ENCODE peak calls at places on chromosomes 7 and 10, in six cellular contexts. One of them, this sample, is unnamed.

GRCh38 chr10:1050555-1050954 is 1.6 kb upstream of the IDI1 start:
- DNase-seq in HepG2: peak
- DNase-seq in K562: peak
- DNase-seq in SK-N-SH: no peak
- DNase-seq in H1: no peak
- DNase-seq in GM12878: no peak
- DNase-seq in this sample: no peak

GRCh38 chr10:121313119-121313858 is 285.0 kb downstream of the FGFR2 start:
- DNase-seq in SK-N-SH: no peak
- DNase-seq in K562: no peak
- DNase-seq in H1: no peak
- DNase-seq in HepG2: no peak
- DNase-seq in GM12878: no peak
- DNase-seq in this sample: no peak

GRCh38 chr10:21217107-21217506 is 308.4 kb downstream of the SKIDA1 start:
- DNase-seq in GM12878: no peak
- DNase-seq in HepG2: no peak
- DNase-seq in H1: no peak
- DNase-seq in K562: no peak
- DNase-seq in SK-N-SH: no peak
- DNase-seq in this sample: no peak

GRCh38 chr7:106568680-106569499 is 92.1 kb downstream of the CCDC71L start:
- DNase-seq in HepG2: no peak
- DNase-seq in SK-N-SH: peak
- DNase-seq in K562: peak
- DNase-seq in H1: no peak
- DNase-seq in GM12878: no peak
- DNase-seq in this sample: peak

GRCh38 chr7:69482676-69483075 is 115.6 kb upstream of the AUTS2 start:
- DNase-seq in HepG2: no peak
- DNase-seq in K562: no peak
- DNase-seq in GM12878: no peak
- DNase-seq in SK-N-SH: no peak
- DNase-seq in H1: no peak
- DNase-seq in this sample: no peak

GRCh38 chr10:12041766-12042408 is 722 bp downstream of the UPF2 start:
- DNase-seq in H1: no peak
- DNase-seq in HepG2: peak
- DNase-seq in K562: peak
- DNase-seq in GM12878: no peak
- DNase-seq in SK-N-SH: no peak
- DNase-seq in this sample: no peak

GRCh38 chr10:100020161-100020882 is 10.6 kb upstream of the DNMBP start:
- DNase-seq in SK-N-SH: no peak
- DNase-seq in GM12878: peak
- DNase-seq in HepG2: peak
- DNase-seq in K562: no peak
- DNase-seq in H1: no peak
- DNase-seq in this sample: no peak

GRCh38 chr10:108877130-108877529 is 1046.2 kb downstream of the XPNPEP1 start:
- DNase-seq in HepG2: no peak
- DNase-seq in H1: no peak
- DNase-seq in SK-N-SH: peak
- DNase-seq in GM12878: no peak
- DNase-seq in K562: no peak
- DNase-seq in this sample: no peak

GRCh38 chr7:156096806-156097538 is 284.7 kb upstream of the SHH start:
- DNase-seq in K562: no peak
- DNase-seq in H1: no peak
- DNase-seq in SK-N-SH: no peak
- DNase-seq in GM12878: no peak
- DNase-seq in HepG2: no peak
- DNase-seq in this sample: no peak

GRCh38 chr10:19651549-19651948 is 164.7 kb upstream of the PLXDC2 start:
- DNase-seq in H1: no peak
- DNase-seq in HepG2: no peak
- DNase-seq in SK-N-SH: no peak
- DNase-seq in K562: no peak
- DNase-seq in GM12878: no peak
- DNase-seq in this sample: no peak

GRCh38 chr10:6300106-6300783 is 97.5 kb downstream of the PFKFB3 start:
- DNase-seq in GM12878: peak
- DNase-seq in H1: no peak
- DNase-seq in SK-N-SH: no peak
- DNase-seq in HepG2: no peak
- DNase-seq in K562: no peak
- DNase-seq in this sample: peak

GRCh38 chr7:143376396-143376795 is 4.7 kb upstream of the ZYX start:
- DNase-seq in HepG2: no peak
- DNase-seq in K562: no peak
- DNase-seq in H1: no peak
- DNase-seq in SK-N-SH: no peak
- DNase-seq in GM12878: no peak
- DNase-seq in this sample: peak

GRCh38 chr7:143373255-143373794 is 7.8 kb upstream of the ZYX start:
- DNase-seq in SK-N-SH: no peak
- DNase-seq in H1: no peak
- DNase-seq in K562: no peak
- DNase-seq in HepG2: no peak
- DNase-seq in GM12878: no peak
- DNase-seq in this sample: no peak

GRCh38 chr7:143372070-143372469 is 9.1 kb upstream of the ZYX start:
- DNase-seq in GM12878: no peak
- DNase-seq in SK-N-SH: no peak
- DNase-seq in HepG2: no peak
- DNase-seq in K562: no peak
- DNase-seq in H1: no peak
- DNase-seq in this sample: no peak

GRCh38 chr7:143374556-143374955 is 6.6 kb upstream of the ZYX start:
- DNase-seq in GM12878: no peak
- DNase-seq in HepG2: no peak
- DNase-seq in K562: no peak
- DNase-seq in SK-N-SH: no peak
- DNase-seq in H1: no peak
- DNase-seq in this sample: no peak

DNA sequence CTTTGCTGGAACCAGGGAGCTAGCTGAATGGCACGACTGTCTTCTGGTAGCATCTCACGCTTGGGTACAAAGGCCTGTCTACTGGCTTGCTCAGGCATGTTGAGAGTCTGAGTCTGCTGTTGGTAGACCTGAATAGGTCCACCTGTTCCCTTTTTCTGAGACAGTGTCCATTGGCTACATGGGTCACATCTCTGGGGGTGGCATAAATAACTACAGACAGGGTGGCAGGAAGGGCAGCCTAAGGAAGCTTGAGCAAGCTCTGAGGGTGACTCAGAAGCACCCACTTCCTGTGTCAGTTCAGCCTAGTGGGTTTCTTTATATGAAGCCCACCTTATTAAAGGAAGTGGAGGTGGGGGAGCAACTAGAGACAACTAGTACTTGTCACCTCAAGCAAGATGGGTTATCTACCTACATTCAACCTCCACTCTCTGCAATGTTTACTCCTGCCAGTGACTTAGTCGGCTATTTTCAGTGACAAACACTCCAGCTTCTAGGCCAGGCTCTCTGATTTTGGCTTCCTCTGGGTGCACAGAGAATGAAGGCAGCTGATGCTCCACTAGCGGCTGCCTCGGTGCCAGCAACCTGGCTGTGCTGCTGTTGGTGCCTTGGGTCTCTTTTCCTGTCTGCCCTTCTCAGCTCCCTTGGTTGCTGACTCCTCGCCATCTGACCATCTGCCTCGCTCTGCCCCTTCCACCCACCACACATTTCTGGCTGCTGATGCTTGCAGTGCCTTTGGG is 5.7 kb upstream of the ZYX start:
- DNase-seq in HepG2: no peak
- DNase-seq in H1: no peak
- DNase-seq in K562: no peak
- DNase-seq in SK-N-SH: no peak
- DNase-seq in GM12878: no peak
- DNase-seq in this sample: peak
- TF ChIP-seq GABPA in HepG2: no peak
- TF ChIP-seq GABPA in H1: no peak
- TF ChIP-seq GABPA in K562: no peak
- TF ChIP-seq GABPA in SK-N-SH: no peak
- TF ChIP-seq GABPA in GM12878: no peak
- TF ChIP-seq GABPA in this sample: no peak

GRCh38 chr10:72338180-72338579 is 16.5 kb downstream of the DNAJB12 start:
- DNase-seq in H1: no peak
- DNase-seq in K562: no peak
- DNase-seq in GM12878: no peak
- DNase-seq in SK-N-SH: no peak
- DNase-seq in HepG2: no peak
- DNase-seq in this sample: no peak

GRCh38 chr10:72336259-72337038 is 18.3 kb downstream of the DNAJB12 start:
- DNase-seq in HepG2: no peak
- DNase-seq in K562: no peak
- DNase-seq in H1: no peak
- DNase-seq in GM12878: no peak
- DNase-seq in SK-N-SH: no peak
- DNase-seq in this sample: peak

GRCh38 chr10:72337722-72338121 is 17.0 kb downstream of the DNAJB12 start:
- DNase-seq in K562: no peak
- DNase-seq in H1: no peak
- DNase-seq in GM12878: no peak
- DNase-seq in HepG2: no peak
- DNase-seq in SK-N-SH: no peak
- DNase-seq in this sample: no peak

GRCh38 chr10:72335394-72336258 is 19.1 kb downstream of the DNAJB12 start:
- DNase-seq in GM12878: no peak
- DNase-seq in HepG2: no peak
- DNase-seq in SK-N-SH: peak
- DNase-seq in H1: no peak
- DNase-seq in K562: no peak
- DNase-seq in this sample: peak

DNA sequence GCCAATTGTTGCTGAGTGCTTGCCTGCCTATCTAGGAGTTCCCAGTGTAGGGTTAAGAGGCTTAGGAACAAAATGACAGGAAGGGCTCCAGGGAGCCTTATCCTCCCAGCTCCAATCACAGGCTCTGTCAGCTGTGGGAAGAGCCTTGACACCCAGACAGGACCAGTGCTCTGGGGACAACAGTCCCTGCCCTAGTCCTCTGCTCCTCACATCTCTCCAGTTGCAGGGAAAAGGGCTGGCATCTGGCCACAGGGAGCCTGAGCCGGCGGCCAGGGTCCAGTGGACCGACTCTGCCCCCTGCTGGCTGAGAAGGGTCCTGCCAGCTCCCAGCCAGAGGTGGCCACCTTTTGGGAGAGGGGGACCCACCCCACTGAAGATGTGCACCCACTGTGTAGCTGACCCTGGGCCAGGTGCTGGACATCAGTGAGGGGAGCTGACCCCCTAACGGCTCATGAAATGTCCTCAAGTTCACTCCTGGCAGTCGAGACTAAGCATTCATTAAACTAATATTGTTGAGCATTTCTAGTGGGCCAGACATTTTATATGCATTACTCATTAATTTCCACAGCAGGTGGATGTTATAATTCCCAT is 17.6 kb downstream of the DNAJB12 start:
- DNase-seq in SK-N-SH: peak
- DNase-seq in GM12878: no peak
- DNase-seq in K562: peak
- DNase-seq in HepG2: peak
- DNase-seq in H1: no peak
- DNase-seq in this sample: peak
- TF ChIP-seq GABPA in SK-N-SH: no peak
- TF ChIP-seq GABPA in GM12878: no peak
- TF ChIP-seq GABPA in K562: no peak
- TF ChIP-seq GABPA in HepG2: no peak
- TF ChIP-seq GABPA in H1: no peak
- TF ChIP-seq GABPA in this sample: no peak

GRCh38 chr7:72030994-72031667 is 381.0 kb downstream of the CALN1 start:
- DNase-seq in SK-N-SH: no peak
- DNase-seq in GM12878: no peak
- DNase-seq in H1: no peak
- DNase-seq in K562: no peak
- DNase-seq in HepG2: no peak
- DNase-seq in this sample: no peak
- TF ChIP-seq GABPA in SK-N-SH: no peak
- TF ChIP-seq GABPA in GM12878: no peak
- TF ChIP-seq GABPA in H1: no peak
- TF ChIP-seq GABPA in K562: no peak
- TF ChIP-seq GABPA in HepG2: no peak
- TF ChIP-seq GABPA in this sample: no peak

GRCh38 chr10:84164442-84164841 is 9.2 kb upstream of the GPR15LG start:
- DNase-seq in HepG2: no peak
- DNase-seq in K562: no peak
- DNase-seq in GM12878: no peak
- DNase-seq in SK-N-SH: no peak
- DNase-seq in H1: no peak
- DNase-seq in this sample: no peak
- TF ChIP-seq GABPA in HepG2: no peak
- TF ChIP-seq GABPA in K562: no peak
- TF ChIP-seq GABPA in GM12878: no peak
- TF ChIP-seq GABPA in SK-N-SH: no peak
- TF ChIP-seq GABPA in H1: no peak
- TF ChIP-seq GABPA in this sample: no peak

GRCh38 chr7:157306836-157307533 is 29.8 kb upstream of the DNAJB6 start:
- DNase-seq in HepG2: no peak
- DNase-seq in SK-N-SH: no peak
- DNase-seq in GM12878: no peak
- DNase-seq in K562: no peak
- DNase-seq in H1: no peak
- DNase-seq in this sample: no peak

GRCh38 chr7:157307534-157307838 is 29.3 kb upstream of the DNAJB6 start:
- DNase-seq in SK-N-SH: no peak
- DNase-seq in GM12878: no peak
- DNase-seq in K562: no peak
- DNase-seq in HepG2: no peak
- DNase-seq in H1: no peak
- DNase-seq in this sample: no peak

GRCh38 chr7:157310676-157311185 is 26.1 kb upstream of the DNAJB6 start:
- DNase-seq in SK-N-SH: peak
- DNase-seq in GM12878: no peak
- DNase-seq in H1: no peak
- DNase-seq in HepG2: no peak
- DNase-seq in K562: no peak
- DNase-seq in this sample: no peak

GRCh38 chr7:157312941-157313340 is 23.9 kb upstream of the DNAJB6 start:
- DNase-seq in HepG2: no peak
- DNase-seq in SK-N-SH: no peak
- DNase-seq in H1: no peak
- DNase-seq in K562: no peak
- DNase-seq in GM12878: no peak
- DNase-seq in this sample: no peak

DNA sequence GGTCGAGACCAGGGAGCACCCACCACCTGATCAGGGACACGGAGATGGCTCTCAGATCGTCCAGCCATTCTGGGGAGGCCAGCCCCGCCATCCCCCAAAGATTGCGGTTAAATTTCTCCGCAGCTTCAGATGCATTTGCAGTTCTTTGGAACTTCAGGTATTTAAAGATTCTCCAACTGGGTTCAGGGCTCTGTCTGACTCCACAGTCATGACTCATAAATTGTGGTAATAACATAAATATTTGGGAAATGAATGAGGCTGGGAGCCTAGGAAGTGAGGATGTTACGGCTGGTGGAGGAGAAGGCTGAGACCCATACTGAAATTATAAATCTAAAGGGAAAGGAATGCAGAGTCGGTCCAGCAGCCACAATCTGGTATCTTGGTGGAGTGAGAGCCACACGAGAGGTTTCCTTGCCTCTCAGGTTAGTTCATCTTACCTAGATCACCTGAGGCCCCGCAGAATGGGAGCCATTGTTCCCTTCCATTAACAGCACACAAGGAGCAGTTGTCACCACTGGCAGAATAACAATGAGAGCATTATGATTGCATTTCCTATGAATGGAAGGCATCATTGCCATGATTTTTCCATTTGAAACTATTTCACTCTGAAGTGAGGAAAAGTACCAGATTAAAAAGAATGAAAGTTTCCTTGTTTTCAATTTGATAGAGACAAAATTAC is 26.7 kb upstream of the DNAJB6 start:
- DNase-seq in HepG2: peak
- DNase-seq in SK-N-SH: peak
- DNase-seq in K562: no peak
- DNase-seq in H1: peak
- DNase-seq in GM12878: no peak
- DNase-seq in this sample: no peak
- TF ChIP-seq GABPA in HepG2: no peak
- TF ChIP-seq GABPA in SK-N-SH: no peak
- TF ChIP-seq GABPA in K562: no peak
- TF ChIP-seq GABPA in H1: no peak
- TF ChIP-seq GABPA in GM12878: no peak
- TF ChIP-seq GABPA in this sample: no peak

This sample was measured in HL-60.